ENCODE peak calls at places on chromosomes 2 and 18, in seven cellular contexts. I, B, R, D, W, F and X are unnamed samples.

GRCh38 chr2:46337208-46337994 is 40.2 kb downstream of the EPAS1 start:
- DNase-seq in I (no peak), D (no peak), W (no peak), B (no peak), R (no peak), F (no peak), X (peak)

GRCh38 chr2:10240161-10240681 is 62.5 kb upstream of the HPCAL1 start:
- DNase-seq in D (no peak), W (no peak), B (no peak), F (no peak), R (no peak), I (no peak), X (no peak)

GRCh38 chr18:34592961-34593382 is 117.1 kb upstream of the DTNA start:
- DNase-seq in D (peak), I (peak), B (no peak), R (no peak), F (peak), W (peak), X (no peak)

GRCh38 chr18:36583155-36583745 is 245.6 kb downstream of the TPGS2 start:
- DNase-seq in R (no peak), I (no peak), D (no peak), F (peak), B (no peak), W (no peak), X (no peak)

GRCh38 chr2:4134881-4135565 is 431.6 kb downstream of the DCDC2C start:
- DNase-seq in B (no peak), D (no peak), R (no peak), W (no peak), I (peak), F (no peak), X (no peak)

GRCh38 chr2:197089659-197090058 is 163.2 kb upstream of the PGAP1 start:
- DNase-seq in B (no peak), F (no peak), D (no peak), I (no peak), R (no peak), W (no peak), X (no peak)

GRCh38 chr2:236754234-236754924 is 184.8 kb downstream of the ACKR3 start:
- DNase-seq in B (no peak), F (no peak), W (no peak), D (no peak), I (no peak), R (no peak), X (peak)

GRCh38 chr2:113283704-113284284 is 5.1 kb upstream of the PAX8 start:
- DNase-seq in R (no peak), B (peak), I (peak), F (peak), W (peak), D (peak), X (peak)

GRCh38 chr18:2036136-2036535 is 535.2 kb downstream of the METTL4 start:
- DNase-seq in W (no peak), R (no peak), I (no peak), F (no peak), B (no peak), D (no peak), X (no peak)

GRCh38 chr2:88885275-88885674 is 193.8 kb downstream of the RPIA start:
- DNase-seq in R (no peak), D (no peak), I (no peak), B (no peak), F (no peak), W (no peak), X (no peak)

GRCh38 chr2:70161069-70161534 is 29.7 kb downstream of the C2orf42 start:
- DNase-seq in R (no peak), B (no peak), D (no peak), F (no peak), I (peak), W (no peak), X (no peak)